ENCODE peak calls at places on chromosomes 4 and X, in four cellular contexts. W, Y, G and H are unnamed samples.

GRCh38 chrX:28391528-28391927 is 195.7 kb upstream of the IL1RAPL1 start:
- DNase-seq in Y (no peak), G (no peak), W (no peak), H (no peak)

GRCh38 chrX:118271770-118272169 is 74.1 kb upstream of the WDR44 start:
- DNase-seq in W (no peak), Y (no peak), G (no peak), H (no peak)

GRCh38 chrX:131068945-131069719 is 11.0 kb downstream of the ARHGAP36 start:
- DNase-seq in Y (no peak), G (no peak), W (no peak), H (no peak)

GRCh38 chr4:151331276-151332042 is 6.1 kb upstream of the SH3D19 start:
- DNase-seq in W (no peak), Y (no peak), G (no peak), H (no peak)

GRCh38 chr4:4395849-4396627 is 9.1 kb downstream of the NSG1 start:
- DNase-seq in W (no peak), G (no peak), Y (no peak), H (no peak)

GRCh38 chr4:40525811-40526598 is 103.7 kb downstream of the RBM47 start:
- DNase-seq in W (peak; percentile 38), G (no peak), Y (peak; percentile 38), H (no peak)

GRCh38 chr4:925171-925570 is 6.9 kb downstream of the GAK start:
- DNase-seq in Y (no peak), W (no peak), G (no peak), H (no peak)

GRCh38 chr4:145511913-145512522 is 30.4 kb downstream of the SMAD1 start:
- DNase-seq in W (no peak), G (no peak), Y (no peak), H (no peak)

GRCh38 chrX:117838581-117839331 is 277.9 kb downstream of the KLHL13 start:
- DNase-seq in W (no peak), Y (no peak), G (no peak), H (no peak)

GRCh38 chr4:14916554-14917304 is 85.6 kb upstream of the CPEB2 start:
- DNase-seq in W (no peak), Y (no peak), G (no peak), H (no peak)

GRCh38 chr4:139651282-139652194 is 14.1 kb upstream of the MGST2 start:
- DNase-seq in W (peak; percentile 67), Y (peak; percentile 74), G (peak; percentile 55), H (no peak)

GRCh38 chr4:23135792-23136645 is 443.3 kb downstream of the GBA3 start:
- DNase-seq in Y (no peak), W (peak; percentile 60), G (no peak), H (no peak)

GRCh38 chrX:130039847-130040246 is 57.4 kb downstream of the BCORL1 start:
- DNase-seq in Y (peak; percentile 32), G (no peak), W (no peak), H (no peak)

GRCh38 chr4:69096111-69096656 is at the start of gene UGT2B7:
- DNase-seq in G (no peak), W (no peak), Y (no peak), H (no peak)

GRCh38 chr4:139368990-139369389 is 66.7 kb upstream of the NDUFC1 start:
- DNase-seq in Y (no peak), W (no peak), G (no peak), H (no peak)

GRCh38 chr4:84647307-84647884 is 64.5 kb downstream of the CDS1 start:
- DNase-seq in Y (no peak), G (no peak), W (no peak), H (no peak)

GRCh38 chr4:76836860-76837564 is 60.9 kb downstream of the SOWAHB start:
- DNase-seq in Y (no peak), G (no peak), W (no peak), H (no peak)

GRCh38 chr4:156378053-156378665 is 424.5 kb upstream of the CTSO start:
- DNase-seq in G (no peak), Y (no peak), W (no peak), H (no peak)

GRCh38 chrX:42094208-42094607 is 170.9 kb upstream of the CASK start:
- DNase-seq in G (no peak), Y (no peak), W (no peak), H (no peak)

GRCh38 chr4:42925921-42926320 is 33.4 kb downstream of the GRXCR1 start:
- DNase-seq in W (no peak), Y (no peak), G (no peak), H (no peak)

GRCh38 chr4:39312821-39313220 is 53.3 kb downstream of the RFC1 start:
- DNase-seq in G (no peak), Y (no peak), W (no peak), H (no peak)

GRCh38 chr4:102531441-102531840 is 30.3 kb downstream of the NFKB1 start:
- DNase-seq in G (no peak), Y (no peak), W (no peak), H (no peak)

GRCh38 chr4:82865592-82865991 is 25.4 kb downstream of the SEC31A start:
- DNase-seq in Y (no peak), G (no peak), W (peak; percentile 34), H (no peak)

GRCh38 chrX:78307665-78308064 is 19.7 kb downstream of the CYSLTR1 start:
- DNase-seq in G (no peak), Y (no peak), W (no peak), H (no peak)

GRCh38 chr4:35105486-35105885 is 1138.8 kb downstream of the ARAP2 start:
- DNase-seq in G (no peak), W (no peak), Y (peak; percentile 42), H (no peak)

GRCh38 chr4:1520145-1520661 is 114.0 kb upstream of the NKX1-1 start:
- DNase-seq in W (no peak), Y (no peak), G (no peak), H (no peak)

GRCh38 chr4:19806865-19807264 is 444.8 kb upstream of the SLIT2 start:
- DNase-seq in Y (no peak), G (no peak), W (no peak), H (no peak)

GRCh38 chrX:71909956-71910355 is 689 bp upstream of the NHSL2 start:
- DNase-seq in Y (no peak), G (no peak), W (peak; percentile 49), H (no peak)

GRCh38 chr4:145619639-145619996 is 433 bp downstream of the MMAA start:
- DNase-seq in Y (peak; percentile 59), W (no peak), G (peak; percentile 17), H (no peak)

GRCh38 chr4:95580226-95580625 is 31.5 kb upstream of the UNC5C start:
- DNase-seq in Y (no peak), G (no peak), W (no peak), H (no peak)

GRCh38 chrX:23610491-23610890 is 56.8 kb upstream of the PRDX4 start:
- DNase-seq in Y (no peak), W (no peak), G (no peak), H (no peak)

GRCh38 chrX:55030490-55031285 is at the start of gene ALAS2:
- DNase-seq in G (no peak), W (no peak), Y (no peak), H (no peak)
- H3K27me3 ChIP-seq in G (no peaks in the 10 kb centered on the region), W (no peaks in the 10 kb centered on the region), Y (peaks cover 2% of the 10 kb centered on the region), H (no peaks in the 10 kb centered on the region)

DNA sequence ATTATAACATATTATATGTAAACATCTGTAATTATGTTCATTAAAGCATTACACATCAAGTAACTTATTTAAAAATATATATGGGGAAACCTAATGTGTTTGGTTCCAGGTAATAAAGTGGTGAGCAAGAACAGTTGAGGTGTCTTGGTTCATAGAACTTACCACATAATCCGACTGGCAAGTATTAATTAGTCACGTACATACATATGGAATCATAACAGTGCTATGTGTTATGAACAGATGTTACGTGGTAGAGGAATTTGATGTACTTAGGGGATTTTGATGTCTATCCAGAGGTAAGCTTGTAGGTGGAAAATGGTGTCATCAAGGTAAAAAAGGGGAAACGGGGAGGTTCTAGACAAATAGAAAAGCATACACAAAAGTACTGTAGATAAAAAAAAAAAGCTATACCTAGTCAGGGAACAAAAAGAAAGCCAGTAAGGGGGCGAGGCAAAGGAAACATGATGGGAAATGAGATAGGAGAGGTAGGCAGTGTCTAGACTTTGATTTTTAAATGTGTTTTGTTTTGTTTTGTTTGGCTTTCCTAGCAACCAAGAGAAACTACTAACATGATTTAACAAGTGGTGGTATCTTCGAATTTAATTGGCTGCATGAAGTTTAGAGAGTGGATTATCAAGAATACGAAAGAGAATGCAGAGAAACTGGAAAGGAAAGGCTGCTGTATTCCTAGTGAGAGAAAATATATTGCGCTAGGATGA is 12.6 kb downstream of the DMD start:
- DNase-seq in W (no peak), G (no peak), Y (no peak), H (no peak)
- H3K27me3 ChIP-seq in W (no peaks in the 10 kb centered on the region), G (no peaks in the 10 kb centered on the region), Y (no peaks in the 10 kb centered on the region), H (no peaks in the 10 kb centered on the region)

GRCh38 chrX:133415276-133416105 is at the start of gene GPC4:
- DNase-seq in W (peak; percentile 10), Y (peak; percentile 67), G (no peak), H (peak; percentile 91)
- H3K27me3 ChIP-seq in W (peaks cover 58% of the 10 kb centered on the region), Y (peaks cover 9% of the 10 kb centered on the region), G (no peaks in the 10 kb centered on the region), H (no peaks in the 10 kb centered on the region)

GRCh38 chrX:140501321-140501720 is 3.5 kb downstream of the SOX3 start:
- DNase-seq in W (no peak), Y (no peak), G (no peak), H (no peak)
- H3K27me3 ChIP-seq in W (peaks cover 88% of the 10 kb centered on the region), Y (peaks cover 20% of the 10 kb centered on the region), G (no peaks in the 10 kb centered on the region), H (no peaks in the 10 kb centered on the region)

DNA sequence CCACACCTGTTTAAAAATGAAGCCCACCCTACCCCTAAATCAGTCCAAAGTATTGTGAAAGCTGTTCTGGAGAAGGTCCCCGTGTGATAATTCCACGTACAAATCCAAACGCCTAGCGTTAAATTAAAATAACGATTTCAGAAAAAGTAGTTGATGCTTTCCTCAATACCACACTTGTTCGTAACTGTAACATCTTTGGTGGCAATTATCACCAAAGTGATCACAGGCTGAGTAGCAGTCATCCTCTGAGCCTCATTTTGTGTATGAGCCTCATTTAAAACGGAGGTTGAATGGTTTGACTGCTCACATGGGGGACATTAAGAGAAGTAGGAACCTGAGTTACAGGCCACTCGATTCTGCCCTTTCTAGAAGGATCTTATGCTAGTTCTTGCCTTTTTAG is 92.9 kb downstream of the GEMIN8 start:
- DNase-seq in Y (no peak), G (no peak), W (no peak), H (no peak)
- H3K27me3 ChIP-seq in Y (peaks cover 7% of the 10 kb centered on the region), G (no peaks in the 10 kb centered on the region), W (peaks cover 15% of the 10 kb centered on the region), H (peaks cover 22% of the 10 kb centered on the region)

DNA sequence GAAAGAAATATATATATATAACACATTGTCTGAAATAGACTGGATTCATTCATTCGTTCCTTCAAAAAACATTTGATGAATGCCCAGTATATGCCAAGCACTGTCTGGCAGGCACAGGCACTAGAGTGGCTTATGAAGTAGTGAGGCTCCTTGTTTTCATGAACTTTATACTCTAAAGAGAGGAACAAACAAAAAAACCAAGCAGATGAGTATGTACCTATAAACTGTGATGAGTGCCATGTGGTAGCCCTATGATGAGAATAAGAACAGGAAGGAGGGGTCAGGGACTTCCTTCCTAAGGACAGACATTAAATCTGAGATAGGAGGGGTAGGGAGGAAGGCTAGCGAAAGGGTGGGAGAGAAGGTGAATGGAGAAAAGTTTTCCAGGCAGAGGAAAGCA is 19.5 kb upstream of the PDGFRA start:
- DNase-seq in Y (no peak), G (no peak), W (no peak), H (no peak)
- H3K27me3 ChIP-seq in Y (no peaks in the 10 kb centered on the region), G (no peaks in the 10 kb centered on the region), W (no peaks in the 10 kb centered on the region), H (no peaks in the 10 kb centered on the region)